ENCODE peak calls at places on chromosomes 7 and 10, in ten cellular contexts. F is sigmoid colon, M is HepG2, E is HCT116, W is HL-60, Q is suprapubic skin, U is SK-N-SH, A is transverse colon, P is stomach, H is GM12878. G is an unnamed sample.

GRCh38 chr10:43648392-43649148 is at the start of gene ZNF32:
- DNase-seq in F (peak), M (peak), E (peak), W (peak), Q (peak), U (peak), A (peak), P (peak), H (no peak), G (no peak)

GRCh38 chr7:33495207-33495606 is 365.8 kb downstream of the BBS9 start:
- DNase-seq in F (no peak), M (no peak), E (no peak), W (no peak), Q (no peak), U (no peak), A (no peak), P (no peak), H (no peak), G (no peak)

GRCh38 chr7:114942443-114943175 is 20.7 kb downstream of the MDFIC start:
- DNase-seq in F (no peak), M (no peak), E (no peak), W (no peak), Q (no peak), U (no peak), A (no peak), P (no peak), H (no peak), G (no peak)

GRCh38 chr10:110048781-110049180 is 41.0 kb downstream of the ADD3 start:
- DNase-seq in F (no peak), M (no peak), E (no peak), W (no peak), Q (no peak), U (no peak), A (no peak), P (no peak), H (no peak), G (no peak)

GRCh38 chr7:101094376-101094775 is 9.1 kb downstream of the TRIM56 start:
- DNase-seq in F (no peak), M (no peak), E (no peak), W (no peak), Q (no peak), U (peak), A (no peak), P (no peak), H (no peak), G (no peak)

GRCh38 chr10:16996530-16996964 is 133.1 kb downstream of the CUBN start:
- DNase-seq in F (no peak), M (no peak), E (no peak), W (no peak), Q (no peak), U (no peak), A (no peak), P (no peak), H (no peak), G (no peak)

GRCh38 chr10:69953851-69954250 is 98.8 kb upstream of the MACROH2A2 start:
- DNase-seq in F (peak), M (no peak), E (no peak), W (no peak), Q (peak), U (no peak), A (no peak), P (no peak), H (no peak), G (no peak)

GRCh38 chr7:70152313-70152712 is 554.0 kb downstream of the AUTS2 start:
- DNase-seq in F (no peak), M (no peak), E (no peak), W (no peak), Q (no peak), U (no peak), A (no peak), P (no peak), H (no peak), G (no peak)

GRCh38 chr7:46210467-46210866 is 289.4 kb upstream of the IGFBP3 start:
- DNase-seq in F (no peak), M (no peak), E (no peak), W (no peak), Q (no peak), U (no peak), A (no peak), P (no peak), H (no peak), G (no peak)

GRCh38 chr10:774661-775244 is 85.3 kb upstream of the DIP2C start:
- DNase-seq in F (no peak), M (no peak), E (no peak), W (no peak), Q (no peak), U (no peak), A (no peak), P (peak), H (no peak), G (no peak)

GRCh38 chr7:157477550-157478212 is 140.9 kb downstream of the DNAJB6 start:
- DNase-seq in F (peak), M (no peak), E (no peak), W (no peak), Q (no peak), U (no peak), A (no peak), P (no peak), H (no peak), G (no peak)

GRCh38 chr7:33940503-33940902 is 35.2 kb downstream of the BMPER start:
- DNase-seq in F (no peak), M (no peak), E (no peak), W (no peak), Q (no peak), U (no peak), A (no peak), P (no peak), H (no peak), G (no peak)

GRCh38 chr7:92375013-92375412 is 72.3 kb upstream of the GATAD1 start:
- DNase-seq in F (no peak), M (no peak), E (no peak), W (no peak), Q (no peak), U (no peak), A (no peak), P (no peak), H (no peak), G (no peak)

GRCh38 chr10:103685880-103686669 is 169.3 kb downstream of the SH3PXD2A start:
- DNase-seq in F (peak), M (peak), E (peak), W (no peak), Q (peak), U (peak), A (peak), P (peak), H (no peak), G (no peak)

GRCh38 chr10:34710391-34710751 is 104.7 kb downstream of the PARD3 start:
- DNase-seq in F (peak), M (no peak), E (no peak), W (no peak), Q (no peak), U (no peak), A (no peak), P (no peak), H (no peak), G (no peak)

GRCh38 chr10:131847241-131847783 is 53.5 kb upstream of the PPP2R2D start:
- DNase-seq in F (no peak), M (no peak), E (no peak), W (no peak), Q (no peak), U (no peak), A (no peak), P (no peak), H (no peak), G (no peak)

GRCh38 chr10:33494694-33495093 is 160.2 kb upstream of the NRP1 start:
- DNase-seq in F (no peak), M (no peak), E (no peak), W (no peak), Q (no peak), U (no peak), A (no peak), P (no peak), H (no peak), G (no peak)

GRCh38 chr7:138755331-138755747 is 42.5 kb upstream of the TMEM213 start:
- DNase-seq in F (no peak), M (peak), E (no peak), W (no peak), Q (no peak), U (peak), A (no peak), P (no peak), H (no peak), G (no peak)

GRCh38 chr10:13560597-13560996 is 26.2 kb upstream of the PRPF18 start:
- DNase-seq in F (no peak), M (no peak), E (no peak), W (no peak), Q (no peak), U (no peak), A (no peak), P (no peak), H (no peak), G (no peak)

GRCh38 chr7:24945899-24946298 is 34.1 kb downstream of the OSBPL3 start:
- DNase-seq in F (no peak), M (no peak), E (no peak), W (no peak), Q (no peak), U (no peak), A (no peak), P (no peak), H (no peak), G (no peak)

GRCh38 chr10:115436999-115437398 is 343.8 kb downstream of the ATRNL1 start:
- DNase-seq in F (no peak), M (no peak), E (no peak), W (no peak), Q (no peak), U (no peak), A (no peak), P (no peak), H (no peak), G (no peak)

GRCh38 chr10:30781571-30782542 is 152.3 kb upstream of the LYZL2 start:
- DNase-seq in F (no peak), M (no peak), E (no peak), W (no peak), Q (no peak), U (peak), A (no peak), P (no peak), H (no peak), G (no peak)

GRCh38 chr7:47988496-47989386 is 9.3 kb upstream of the HUS1 start:
- DNase-seq in F (no peak), M (peak), E (no peak), W (no peak), Q (no peak), U (peak), A (no peak), P (no peak), H (no peak), G (no peak)

GRCh38 chr10:79446451-79447020 is 1.1 kb upstream of the ZCCHC24 start:
- DNase-seq in F (peak), M (no peak), E (no peak), W (no peak), Q (peak), U (peak), A (peak), P (peak), H (no peak), G (no peak)

GRCh38 chr10:97466755-97467154 is 20.8 kb downstream of the ZDHHC16 start:
- DNase-seq in F (no peak), M (peak), E (peak), W (no peak), Q (no peak), U (no peak), A (no peak), P (no peak), H (no peak), G (no peak)

GRCh38 chr10:78506614-78507013 is 473.0 kb downstream of the RPS24 start:
- DNase-seq in F (no peak), M (no peak), E (no peak), W (no peak), Q (no peak), U (no peak), A (no peak), P (no peak), H (no peak), G (no peak)

DNA sequence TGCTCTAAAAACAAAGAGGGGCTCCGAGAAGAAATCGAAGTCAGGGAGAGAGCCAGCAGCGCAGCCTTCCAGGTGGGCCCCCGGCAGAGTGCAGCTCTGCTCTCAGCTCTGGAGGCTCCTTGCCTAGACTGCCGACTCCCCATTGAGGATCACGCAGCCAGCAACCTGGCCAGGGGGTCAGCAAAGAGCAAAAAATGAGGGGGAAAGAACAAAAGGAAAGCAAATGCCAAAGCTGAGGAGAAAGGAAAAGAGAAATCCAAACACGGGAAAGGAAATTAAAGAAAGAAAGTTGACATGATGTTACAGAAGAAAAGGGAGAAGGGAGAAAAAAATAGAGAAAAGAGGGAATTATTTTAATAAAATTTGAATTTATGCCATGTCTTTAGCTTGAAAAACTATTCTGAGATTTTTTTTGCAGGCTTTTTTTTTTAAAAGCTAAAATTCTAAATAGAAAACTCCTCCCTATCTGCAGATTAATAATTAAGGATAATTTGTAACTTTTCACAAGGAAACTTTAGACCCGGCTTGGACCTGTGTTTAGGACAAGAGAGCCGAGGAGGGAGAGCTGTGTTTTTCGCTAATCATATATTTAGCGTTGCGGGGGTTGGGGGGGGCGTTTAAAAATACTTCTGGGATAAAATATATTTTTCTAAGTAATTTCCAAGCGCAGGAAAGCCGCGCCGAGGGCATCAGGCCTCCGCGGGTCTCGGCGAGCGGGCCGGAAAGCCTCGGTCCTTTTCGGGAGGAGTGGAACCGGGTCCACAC is 1.9 kb downstream of the PAX2 start:
- DNase-seq in F (peak), M (no peak), E (no peak), W (no peak), Q (no peak), U (no peak), A (no peak), P (no peak), H (no peak), G (no peak)
- TF ChIP-seq POLR2AphosphoS5 in F (no peak), M (no peak), E (no peak), W (no peak), Q (no peak), U (no peak), A (no peak), P (no peak), H (no peak), G (no peak)

GRCh38 chr7:87193912-87194311 is 25.6 kb downstream of the TMEM243 start:
- DNase-seq in F (no peak), M (no peak), E (no peak), W (no peak), Q (no peak), U (no peak), A (no peak), P (no peak), H (no peak), G (no peak)
- TF ChIP-seq POLR2AphosphoS5 in F (no peak), M (no peak), E (no peak), W (no peak), Q (no peak), U (no peak), A (no peak), P (no peak), H (peak), G (no peak)

DNA sequence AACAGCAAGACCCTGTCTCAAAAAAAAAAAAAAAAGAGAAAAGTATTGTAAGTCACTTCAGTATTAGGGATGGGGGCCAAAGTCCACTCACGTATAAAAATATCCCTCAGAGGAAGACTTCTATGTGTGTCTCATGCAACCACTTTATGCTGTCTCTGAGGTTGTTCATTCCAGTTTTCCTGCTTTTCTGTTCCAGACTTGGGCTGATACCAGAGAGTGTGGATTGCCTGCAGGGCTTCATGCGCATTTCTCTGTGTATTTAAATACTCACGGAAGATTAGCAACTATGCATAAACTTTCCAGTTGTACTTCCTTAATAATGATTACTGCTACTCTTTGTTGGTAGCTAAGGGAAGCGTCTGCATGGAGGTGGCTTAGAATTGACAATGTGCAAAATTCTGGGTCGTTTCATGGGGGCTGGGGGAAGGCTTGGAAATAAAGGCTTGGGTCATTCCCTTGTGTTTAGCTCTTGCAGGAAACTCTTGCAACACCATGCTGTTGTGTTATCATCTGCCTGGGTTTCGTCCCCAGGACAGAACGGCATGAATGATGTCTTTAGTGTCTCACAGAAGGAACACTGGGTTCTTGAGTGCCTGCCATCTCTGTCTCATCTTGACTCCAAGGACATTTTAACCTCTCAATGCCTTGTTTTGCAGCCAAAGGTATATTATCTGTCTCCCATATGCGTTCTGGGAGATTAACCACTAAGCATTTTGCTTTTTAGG is 54.2 kb downstream of the KIAA1217 start:
- DNase-seq in F (no peak), M (no peak), E (no peak), W (no peak), Q (no peak), U (no peak), A (no peak), P (no peak), H (no peak), G (no peak)
- TF ChIP-seq POLR2AphosphoS5 in F (peak), M (no peak), E (no peak), W (no peak), Q (no peak), U (no peak), A (no peak), P (no peak), H (no peak), G (no peak)

GRCh38 chr7:106442476-106442875 is 157.7 kb upstream of the NAMPT start:
- DNase-seq in F (no peak), M (no peak), E (no peak), W (no peak), Q (no peak), U (no peak), A (no peak), P (no peak), H (no peak), G (no peak)

GRCh38 chr7:106444068-106444655 is 159.4 kb upstream of the NAMPT start:
- DNase-seq in F (no peak), M (no peak), E (no peak), W (no peak), Q (no peak), U (no peak), A (no peak), P (no peak), H (no peak), G (no peak)

GRCh38 chr7:106447318-106447847 is 162.6 kb upstream of the NAMPT start:
- DNase-seq in F (no peak), M (no peak), E (no peak), W (no peak), Q (no peak), U (no peak), A (no peak), P (no peak), H (no peak), G (no peak)

GRCh38 chr7:106448346-106448991 is 163.7 kb upstream of the NAMPT start:
- DNase-seq in F (no peak), M (no peak), E (no peak), W (no peak), Q (no peak), U (no peak), A (no peak), P (no peak), H (no peak), G (no peak)

DNA sequence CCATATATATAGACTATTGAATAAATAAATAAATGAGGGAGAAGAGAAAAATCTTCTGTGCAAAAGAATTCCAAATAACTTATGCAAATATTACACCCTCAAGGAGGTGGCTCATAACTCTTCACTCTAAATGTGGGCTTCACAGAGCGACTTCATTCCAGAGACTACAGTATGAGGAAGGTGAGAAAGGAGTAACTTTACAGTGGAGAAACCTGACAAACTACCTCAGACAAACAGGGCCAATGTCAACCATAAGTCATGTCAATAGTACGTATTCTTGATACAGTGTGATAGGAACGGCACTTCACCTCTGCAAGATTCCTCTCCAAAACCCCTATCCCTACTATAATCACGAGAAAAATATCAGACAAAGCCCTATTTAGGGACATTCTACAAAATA is 158.4 kb upstream of the NAMPT start:
- DNase-seq in F (no peak), M (no peak), E (no peak), W (no peak), Q (no peak), U (no peak), A (no peak), P (no peak), H (no peak), G (no peak)
- TF ChIP-seq POLR2AphosphoS5 in F (no peak), M (no peak), E (no peak), W (no peak), Q (no peak), U (no peak), A (no peak), P (no peak), H (no peak), G (no peak)

DNA sequence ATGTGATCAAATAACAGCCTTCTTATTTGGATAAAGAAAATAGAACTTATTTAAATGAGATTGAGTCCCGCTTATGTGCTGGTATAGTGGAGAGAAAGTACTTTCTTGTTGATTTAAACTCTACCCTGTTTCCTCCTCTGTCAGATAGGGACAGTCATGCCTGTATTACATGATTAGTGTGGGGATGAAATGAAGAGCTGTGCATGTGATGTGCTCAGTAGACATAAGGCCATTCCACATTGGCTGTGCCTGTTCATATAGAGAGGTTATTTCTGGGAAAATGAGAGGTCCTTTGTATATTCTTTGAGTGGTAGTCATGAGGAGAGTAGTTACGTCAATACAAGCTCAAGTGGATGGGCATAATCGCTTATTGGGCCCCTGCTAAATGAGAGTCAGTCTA is 5.7 kb downstream of the MTURN start:
- DNase-seq in F (no peak), M (no peak), E (no peak), W (no peak), Q (no peak), U (no peak), A (no peak), P (no peak), H (no peak), G (no peak)
- TF ChIP-seq POLR2AphosphoS5 in F (no peak), M (no peak), E (no peak), W (no peak), Q (no peak), U (no peak), A (no peak), P (no peak), H (no peak), G (no peak)